ENCODE peak calls at places on chromosomes 11 and 22, in five cellular contexts. P is A549, A is dorsolateral prefrontal cortex, K is GM12865, G is IMR-90. Y is an unnamed sample.

GRCh38 chr11:15208570-15209222 is 94.0 kb downstream of the INSC start:
- DNase-seq in P (peak; percentile 80), A (peak; percentile 75), K (peak; percentile 72), G (peak; percentile 53), Y (peak; percentile 90)

GRCh38 chr11:115469361-115469760 is 34.9 kb downstream of the CADM1 start:
- DNase-seq in P (no peak), A (no peak), K (peak; percentile 47), G (no peak), Y (no peak)

GRCh38 chr11:6646040-6646439 is 9.6 kb downstream of the DCHS1 start:
- DNase-seq in P (no peak), A (no peak), K (peak; percentile 60), G (peak; percentile 80), Y (no peak)

GRCh38 chr11:126607374-126607773 is 251.9 kb downstream of the ST3GAL4 start:
- DNase-seq in P (peak; percentile 59), A (peak; percentile 63), K (peak; percentile 33), G (peak; percentile 66), Y (peak; percentile 73)

GRCh38 chr11:92628401-92629292 is 340.8 kb upstream of the MTNR1B start:
- DNase-seq in P (no peak), A (no peak), K (no peak), G (peak; percentile 45), Y (no peak)

GRCh38 chr11:116853461-116854073 is 16.1 kb upstream of the APOA1 start:
- DNase-seq in P (no peak), A (no peak), K (peak; percentile 90), G (peak; percentile 96), Y (no peak)

GRCh38 chr11:27388869-27389268 is 25.9 kb upstream of the CCDC34 start:
- DNase-seq in P (no peak), A (no peak), K (no peak), G (peak; percentile 33), Y (no peak)

GRCh38 chr11:62687508-62688396 is 1.6 kb downstream of the LRRN4CL start:
- DNase-seq in P (no peak), A (no peak), K (no peak), G (no peak), Y (no peak)

GRCh38 chr11:101686514-101686913 is 102.7 kb upstream of the TRPC6 start:
- DNase-seq in P (peak; percentile 31), A (no peak), K (no peak), G (peak; percentile 80), Y (no peak)

GRCh38 chr22:38941488-38941987 is 15.9 kb upstream of the APOBEC3A start:
- DNase-seq in P (no peak), A (no peak), K (peak; percentile 92), G (no peak), Y (no peak)

GRCh38 chr11:105903113-105903512 is 118.9 kb downstream of the MSANTD4 start:
- DNase-seq in P (no peak), A (no peak), K (no peak), G (peak; percentile 30), Y (no peak)

GRCh38 chr11:69166186-69167115 is 10.7 kb downstream of the SMIM38 start:
- DNase-seq in P (peak; percentile 89), A (no peak), K (peak; percentile 88), G (peak; percentile 93), Y (no peak)

GRCh38 chr22:28247114-28247513 is 328.1 kb upstream of the PITPNB start:
- DNase-seq in P (no peak), A (no peak), K (no peak), G (no peak), Y (no peak)

GRCh38 chr11:66336234-66337102 is at the start of gene RIN1:
- DNase-seq in P (peak; percentile 93), A (no peak), K (peak; percentile 89), G (peak; percentile 99), Y (peak; percentile 60)

GRCh38 chr11:114559425-114560310 is at the start of gene NXPE1:
- DNase-seq in P (no peak), A (no peak), K (no peak), G (no peak), Y (no peak)

GRCh38 chr11:4589024-4589423 is 4.8 kb upstream of the OR52I1 start:
- DNase-seq in P (no peak), A (no peak), K (no peak), G (no peak), Y (no peak)

GRCh38 chr11:1573847-1574255 is 1.8 kb upstream of the DUSP8 start:
- DNase-seq in P (no peak), A (no peak), K (no peak), G (no peak), Y (peak; percentile 13)

GRCh38 chr11:1573077-1573846 is 1.2 kb upstream of the DUSP8 start:
- DNase-seq in P (no peak), A (no peak), K (no peak), G (no peak), Y (peak; percentile 16)

GRCh38 chr11:1572200-1573076 is at the start of gene DUSP8:
- DNase-seq in P (peak; percentile 87), A (peak; percentile 88), K (peak; percentile 85), G (peak; percentile 84), Y (peak; percentile 86)

GRCh38 chr11:1576825-1577224 is 4.8 kb upstream of the DUSP8 start:
- DNase-seq in P (no peak), A (no peak), K (no peak), G (no peak), Y (no peak)

DNA sequence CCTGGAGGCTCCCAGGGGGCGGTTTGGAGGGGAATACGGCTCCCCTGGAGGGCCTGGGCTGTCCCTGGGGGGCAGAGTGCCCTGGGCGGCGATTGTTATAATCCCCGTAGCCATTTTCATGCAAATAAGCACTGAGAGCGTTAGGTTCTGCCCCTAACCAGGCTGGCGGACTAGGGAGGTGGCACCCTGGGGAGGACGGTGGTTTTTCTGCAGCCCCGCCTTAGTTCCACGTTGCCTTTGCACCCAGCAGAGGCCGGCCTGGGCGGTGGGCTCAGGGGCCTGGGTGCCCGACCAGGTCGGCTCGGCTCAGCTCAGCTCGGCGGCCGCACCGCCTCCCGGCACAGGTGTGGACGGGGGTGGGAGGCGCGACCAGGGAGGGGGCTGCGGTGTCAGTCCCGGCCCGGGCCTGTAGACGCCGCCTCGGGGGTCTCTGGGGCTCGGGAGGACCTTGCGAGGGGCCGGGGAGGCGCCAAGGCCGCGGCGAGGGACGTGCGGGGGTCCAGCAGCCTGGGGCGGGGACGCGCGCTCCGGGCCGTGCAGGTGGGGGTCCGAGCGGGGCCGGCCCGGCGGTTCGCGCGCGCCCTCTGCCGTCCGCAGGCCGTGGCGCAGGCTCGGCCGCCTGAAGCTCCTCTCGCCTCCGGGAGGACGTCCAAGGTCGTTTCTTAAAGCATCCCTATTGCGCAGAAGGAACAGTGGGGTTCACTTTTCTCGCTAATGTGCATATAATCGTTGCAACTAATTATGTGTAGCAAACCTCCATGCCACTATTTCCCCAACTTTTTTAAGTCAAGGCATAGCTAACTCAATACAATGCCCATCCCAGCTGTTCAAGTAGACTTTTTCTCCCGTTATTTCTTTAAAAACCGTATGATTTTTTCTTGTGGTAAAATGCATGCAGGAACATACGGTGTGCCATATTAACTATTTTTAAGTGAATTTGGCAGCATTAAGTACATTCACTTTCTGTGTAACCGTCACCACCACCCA is 2.5 kb upstream of the DUSP8 start:
- DNase-seq in P (peak; percentile 68), A (peak; percentile 53), K (peak; percentile 48), G (peak; percentile 23), Y (peak; percentile 58)
- TF ChIP-seq CTCF in P (peak; percentile 97), A (peak; percentile 91), K (peak; percentile 86), G (peak; percentile 86), Y (peak; percentile 78)

DNA sequence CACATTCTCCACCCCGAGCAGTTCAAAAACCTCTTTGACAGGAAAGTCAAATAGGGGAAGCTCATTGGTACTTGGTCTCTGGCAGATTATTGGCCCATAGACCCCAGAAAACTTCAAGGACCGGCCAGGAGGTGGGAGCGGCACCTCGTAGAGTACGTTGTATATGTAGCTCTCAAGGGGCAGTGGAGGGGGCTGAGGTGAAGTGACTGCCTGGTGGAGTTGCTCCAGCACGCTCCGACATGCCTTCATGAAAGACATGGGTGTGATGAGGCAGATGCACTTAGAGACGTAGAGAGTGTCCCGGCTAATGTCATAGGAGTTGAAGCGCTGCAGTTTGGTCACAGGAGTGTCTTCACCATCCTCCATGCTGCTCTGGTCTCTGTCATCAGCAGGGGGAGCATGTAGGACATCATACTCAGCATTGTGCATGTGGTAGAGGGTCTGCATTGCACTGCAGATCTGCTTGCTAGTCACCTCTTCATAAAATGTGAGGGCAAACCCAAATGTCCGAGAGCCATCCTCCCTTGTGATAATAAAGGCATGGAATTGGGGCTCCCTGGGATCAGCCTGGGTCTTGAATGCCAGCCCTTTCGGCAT is 61.3 kb downstream of the DENND5A start:
- DNase-seq in P (no peak), A (no peak), K (peak; percentile 29), G (no peak), Y (no peak)
- TF ChIP-seq CTCF in P (no peak), A (peak; percentile 17), K (peak; percentile 18), G (peak; percentile 14), Y (no peak)

DNA sequence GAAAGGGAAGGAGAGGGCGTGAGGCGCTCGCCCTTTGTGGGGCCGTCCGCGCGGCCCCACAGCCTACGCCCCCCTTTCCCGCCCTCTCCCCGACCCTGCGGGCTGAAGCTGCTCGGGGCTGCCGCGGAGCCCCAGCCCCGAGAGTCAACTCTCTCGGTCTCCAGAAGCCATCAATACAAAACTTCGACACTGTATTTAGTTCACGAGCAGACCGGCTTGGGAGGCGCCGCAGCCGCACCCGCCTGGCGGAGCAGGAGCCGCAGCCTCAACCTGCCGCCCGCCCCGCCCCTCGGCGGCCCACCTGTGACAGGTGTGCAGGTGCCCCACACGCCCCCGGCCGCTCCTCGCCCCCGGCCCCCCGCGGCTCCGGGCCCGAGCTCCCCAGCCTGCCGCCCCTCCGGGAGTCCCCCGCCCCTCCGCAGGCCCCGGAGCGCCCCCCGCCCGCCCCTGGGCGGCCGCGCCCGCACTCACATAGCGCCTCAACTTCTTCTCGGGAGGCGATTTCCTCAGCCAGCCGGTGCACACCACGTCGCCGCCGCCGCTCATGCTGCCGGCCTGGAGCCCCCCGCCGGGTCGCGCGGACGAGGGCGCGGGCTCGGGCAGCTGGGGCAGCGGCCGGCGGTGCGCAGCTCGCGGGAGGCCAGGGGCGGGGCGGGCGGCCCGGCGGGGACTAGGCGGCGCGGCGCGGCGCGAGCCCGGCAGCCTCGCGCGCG is at the start of gene GAB2:
- DNase-seq in P (no peak), A (no peak), K (no peak), G (no peak), Y (peak; percentile 20)
- TF ChIP-seq CTCF in P (no peak), A (no peak), K (no peak), G (no peak), Y (no peak)

GRCh38 chr22:35727436-35727835 is 9.8 kb downstream of the APOL5 start:
- DNase-seq in P (no peak), A (no peak), K (no peak), G (peak; percentile 50), Y (no peak)

GRCh38 chr22:35725521-35725920 is 7.8 kb downstream of the APOL5 start:
- DNase-seq in P (no peak), A (no peak), K (no peak), G (no peak), Y (no peak)

GRCh38 chr22:35728639-35729308 is 11.1 kb downstream of the APOL5 start:
- DNase-seq in P (no peak), A (no peak), K (no peak), G (no peak), Y (no peak)

GRCh38 chr22:35726933-35727332 is 9.3 kb downstream of the APOL5 start:
- DNase-seq in P (no peak), A (no peak), K (no peak), G (no peak), Y (no peak)

DNA sequence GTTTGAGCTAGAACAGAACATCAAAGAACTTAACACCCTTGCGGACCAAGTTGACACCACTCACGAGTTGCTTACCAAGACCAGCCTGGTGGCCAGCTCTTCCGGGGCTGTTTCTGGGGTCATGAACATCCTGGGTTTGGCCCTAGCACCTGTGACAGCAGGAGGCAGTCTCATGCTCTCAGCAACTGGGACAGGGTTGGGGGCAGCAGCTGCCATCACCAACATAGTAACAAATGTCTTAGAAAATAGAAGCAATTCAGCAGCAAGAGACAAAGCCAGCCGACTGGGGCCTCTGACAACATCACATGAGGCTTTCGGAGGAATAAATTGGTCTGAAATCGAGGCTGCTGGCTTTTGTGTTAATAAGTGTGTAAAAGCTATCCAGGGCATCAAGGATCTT is 8.7 kb downstream of the APOL5 start:
- DNase-seq in P (no peak), A (no peak), K (no peak), G (no peak), Y (no peak)
- TF ChIP-seq CTCF in P (no peak), A (no peak), K (no peak), G (no peak), Y (no peak)